ENCODE peak calls at places on chromosomes 13 and 19, in four cellular contexts. E is GM12878, D is K562, P is HepG2. C is an unnamed sample.

GRCh38 chr19:41999071-41999877 is 5.2 kb upstream of the ATP1A3 start:
- DNase-seq in E (no peak), D (no peak), P (no peak), C (peak)

GRCh38 chr19:15576526-15577156 is 38.4 kb upstream of the CYP4F8 start:
- DNase-seq in E (no peak), D (no peak), P (no peak), C (no peak)

GRCh38 chr13:111867657-111868056 is 199.3 kb upstream of the SOX1 start:
- DNase-seq in E (no peak), D (no peak), P (no peak), C (no peak)

GRCh38 chr13:64488731-64489130 is 2741.4 kb downstream of the PCDH9 start:
- DNase-seq in E (no peak), D (no peak), P (no peak), C (no peak)

GRCh38 chr13:113926301-113926761 is 47.5 kb downstream of the C13orf46 start:
- DNase-seq in E (no peak), D (no peak), P (no peak), C (peak)

GRCh38 chr13:45331981-45332830 is 8.8 kb downstream of the TPT1 start:
- DNase-seq in E (no peak), D (no peak), P (peak), C (no peak)

GRCh38 chr19:40165362-40165937 is 25.8 kb upstream of the MAP3K10 start:
- DNase-seq in E (no peak), D (peak), P (peak), C (peak)

GRCh38 chr13:101785858-101786257 is 333.4 kb downstream of the ITGBL1 start:
- DNase-seq in E (no peak), D (no peak), P (peak), C (peak)

GRCh38 chr13:38429916-38430315 is 80.3 kb downstream of the UFM1 start:
- DNase-seq in E (no peak), D (no peak), P (no peak), C (no peak)

GRCh38 chr19:54837542-54837941 is 12.7 kb upstream of the KIR3DL2 start:
- DNase-seq in E (no peak), D (no peak), P (no peak), C (no peak)

GRCh38 chr19:30881986-30882385 is 467.2 kb downstream of the TSHZ3 start:
- DNase-seq in E (no peak), D (no peak), P (no peak), C (no peak)

GRCh38 chr13:110352735-110353134 is 45.7 kb downstream of the COL4A2 start:
- DNase-seq in E (no peak), D (peak), P (no peak), C (peak)

GRCh38 chr19:3146677-3147100 is 10.9 kb downstream of the GNA15 start:
- DNase-seq in E (no peak), D (peak), P (peak), C (peak)

GRCh38 chr19:13718733-13719132 is 45.6 kb upstream of the MRI1 start:
- DNase-seq in E (no peak), D (no peak), P (no peak), C (peak)

GRCh38 chr19:7395360-7395781 is 46.6 kb downstream of the ARHGEF18 start:
- DNase-seq in E (no peak), D (no peak), P (no peak), C (no peak)

GRCh38 chr19:30063184-30064020 is 121.4 kb downstream of the URI1 start:
- DNase-seq in E (no peak), D (no peak), P (no peak), C (no peak)

GRCh38 chr19:13097331-13098258 is 5.1 kb downstream of the LYL1 start:
- DNase-seq in E (no peak), D (peak), P (no peak), C (no peak)

GRCh38 chr19:52297601-52298358 is 811 bp downstream of the ZNF480 start:
- DNase-seq in E (no peak), D (no peak), P (no peak), C (no peak)

GRCh38 chr13:97567510-97568243 is 133.7 kb downstream of the RAP2A start:
- DNase-seq in E (peak), D (no peak), P (peak), C (no peak)

GRCh38 chr19:11399667-11400066 is 15.6 kb upstream of the EPOR start:
- DNase-seq in E (no peak), D (peak), P (no peak), C (no peak)

GRCh38 chr19:45645631-45646344 is 6.6 kb upstream of the EML2 start:
- DNase-seq in E (peak), D (peak), P (peak), C (peak)

GRCh38 chr19:8184274-8184673 is 24.9 kb upstream of the CERS4 start:
- DNase-seq in E (no peak), D (no peak), P (no peak), C (no peak)

GRCh38 chr19:37348060-37348459 is 22.8 kb upstream of the ZNF527 start:
- DNase-seq in E (no peak), D (no peak), P (no peak), C (no peak)

GRCh38 chr13:74135306-74136088 is 1.3 kb upstream of the KLF12 start:
- DNase-seq in E (peak), D (peak), P (no peak), C (peak)

GRCh38 chr19:39167461-39168257 is 29.1 kb upstream of the NCCRP1 start:
- DNase-seq in E (no peak), D (no peak), P (no peak), C (peak)

GRCh38 chr13:111336666-111337065 is 16.2 kb downstream of the TEX29 start:
- DNase-seq in E (no peak), D (no peak), P (no peak), C (no peak)

GRCh38 chr19:23522431-23522830 is 127.2 kb upstream of the ZNF91 start:
- DNase-seq in E (no peak), D (no peak), P (no peak), C (no peak)

GRCh38 chr13:114283581-114283980 is 2.2 kb downstream of the UPF3A start:
- DNase-seq in E (no peak), D (peak), P (peak), C (no peak)

GRCh38 chr19:29311391-29311790 is 98.4 kb upstream of the UQCRFS1 start:
- DNase-seq in E (no peak), D (no peak), P (no peak), C (peak)

GRCh38 chr19:18300930-18301717 is 19.7 kb upstream of the JUND start:
- DNase-seq in E (no peak), D (peak), P (no peak), C (no peak)

GRCh38 chr19:34963531-34964406 is at the start of gene ZNF792:
- DNase-seq in E (no peak), D (peak), P (peak), C (peak)

GRCh38 chr19:9705836-9706235 is 30.9 kb upstream of the ZNF562 start:
- DNase-seq in E (no peak), D (no peak), P (no peak), C (no peak)

GRCh38 chr19:35663981-35664380 is 2.3 kb upstream of the UPK1A start:
- DNase-seq in E (no peak), D (no peak), P (no peak), C (no peak)

GRCh38 chr13:31943591-31943990 is 88.0 kb upstream of the FRY start:
- DNase-seq in E (no peak), D (no peak), P (no peak), C (no peak)

GRCh38 chr13:73449258-73449657 is 390.5 kb downstream of the KLF5 start:
- DNase-seq in E (no peak), D (no peak), P (no peak), C (no peak)

GRCh38 chr13:46575321-46575721 is 22.4 kb downstream of the LRCH1 start:
- DNase-seq in E (peak), D (no peak), P (no peak), C (no peak)

GRCh38 chr19:10189631-10190425 is 4.9 kb downstream of the DNMT1 start:
- DNase-seq in E (no peak), D (no peak), P (no peak), C (no peak)

GRCh38 chr19:45066921-45067661 is 9.2 kb downstream of the ZNF296 start:
- DNase-seq in E (no peak), D (no peak), P (no peak), C (no peak)

GRCh38 chr19:13060233-13060963 is 42.3 kb downstream of the LYL1 start:
- DNase-seq in E (no peak), D (no peak), P (peak), C (no peak)

GRCh38 chr19:5128251-5128931 is 159.5 kb downstream of the KDM4B start:
- DNase-seq in E (no peak), D (peak), P (no peak), C (no peak)
- TF ChIP-seq TCF7 in E (no peak), D (no peak), P (no peak), C (no peak)

GRCh38 chr13:30143671-30144400 is 163.5 kb downstream of the KATNAL1 start:
- DNase-seq in E (no peak), D (no peak), P (no peak), C (no peak)

GRCh38 chr13:30142502-30143211 is 164.7 kb downstream of the KATNAL1 start:
- DNase-seq in E (no peak), D (no peak), P (peak), C (no peak)

GRCh38 chr13:30138511-30138910 is 168.8 kb downstream of the KATNAL1 start:
- DNase-seq in E (no peak), D (no peak), P (no peak), C (no peak)

GRCh38 chr13:30140973-30141372 is 166.4 kb downstream of the KATNAL1 start:
- DNase-seq in E (no peak), D (no peak), P (no peak), C (no peak)

GRCh38 chr13:30141773-30142501 is 165.4 kb downstream of the KATNAL1 start:
- DNase-seq in E (no peak), D (no peak), P (no peak), C (no peak)
- TF ChIP-seq TCF7 in E (no peak), D (no peak), P (no peak), C (no peak)

DNA sequence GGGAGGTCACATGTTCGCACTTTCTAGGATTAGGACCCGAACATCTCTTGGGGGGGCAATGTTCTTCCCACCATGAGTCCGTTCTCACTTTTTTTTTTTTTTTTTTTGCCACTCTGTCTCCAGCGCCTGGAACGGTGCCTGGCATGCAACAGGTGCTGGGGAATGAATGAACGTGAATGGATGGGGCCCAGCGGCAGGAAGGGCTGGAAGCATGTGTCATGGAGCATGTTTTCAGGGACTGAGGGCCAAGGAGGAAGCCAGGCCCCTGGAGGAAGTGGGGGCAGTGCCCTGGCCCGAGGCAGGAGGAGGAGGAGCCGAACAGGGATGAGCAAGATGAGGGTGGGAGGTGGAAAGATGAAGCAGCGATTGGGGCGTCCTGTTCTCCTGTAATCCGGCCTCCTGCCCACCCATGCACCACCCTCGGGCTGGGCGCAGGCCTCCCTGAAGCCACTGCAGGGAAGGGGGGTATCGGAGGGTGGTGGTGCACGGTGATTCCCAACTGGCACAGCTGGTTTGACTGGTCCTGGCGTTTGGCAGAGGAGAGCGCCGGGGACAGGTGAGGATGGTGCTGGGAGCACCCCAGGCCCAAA is 8.8 kb upstream of the SULT2B1 start:
- DNase-seq in E (no peak), D (no peak), P (no peak), C (no peak)
- TF ChIP-seq TCF7 in E (no peak), D (no peak), P (no peak), C (no peak)

GRCh38 chr13:51697855-51698254 is 106.1 kb downstream of the DHRS12 start:
- DNase-seq in E (no peak), D (no peak), P (no peak), C (no peak)
- TF ChIP-seq TCF7 in E (no peak), D (no peak), P (no peak), C (no peak)

GRCh38 chr19:47075941-47076340 is 27.5 kb upstream of the TMEM160 start:
- DNase-seq in E (no peak), D (no peak), P (no peak), C (no peak)

GRCh38 chr19:47074621-47075020 is 26.2 kb upstream of the TMEM160 start:
- DNase-seq in E (no peak), D (no peak), P (no peak), C (no peak)

GRCh38 chr19:47073574-47073973 is 25.1 kb upstream of the TMEM160 start:
- DNase-seq in E (no peak), D (no peak), P (no peak), C (no peak)

GRCh38 chr19:47072323-47072722 is 23.9 kb upstream of the TMEM160 start:
- DNase-seq in E (no peak), D (no peak), P (no peak), C (no peak)

DNA sequence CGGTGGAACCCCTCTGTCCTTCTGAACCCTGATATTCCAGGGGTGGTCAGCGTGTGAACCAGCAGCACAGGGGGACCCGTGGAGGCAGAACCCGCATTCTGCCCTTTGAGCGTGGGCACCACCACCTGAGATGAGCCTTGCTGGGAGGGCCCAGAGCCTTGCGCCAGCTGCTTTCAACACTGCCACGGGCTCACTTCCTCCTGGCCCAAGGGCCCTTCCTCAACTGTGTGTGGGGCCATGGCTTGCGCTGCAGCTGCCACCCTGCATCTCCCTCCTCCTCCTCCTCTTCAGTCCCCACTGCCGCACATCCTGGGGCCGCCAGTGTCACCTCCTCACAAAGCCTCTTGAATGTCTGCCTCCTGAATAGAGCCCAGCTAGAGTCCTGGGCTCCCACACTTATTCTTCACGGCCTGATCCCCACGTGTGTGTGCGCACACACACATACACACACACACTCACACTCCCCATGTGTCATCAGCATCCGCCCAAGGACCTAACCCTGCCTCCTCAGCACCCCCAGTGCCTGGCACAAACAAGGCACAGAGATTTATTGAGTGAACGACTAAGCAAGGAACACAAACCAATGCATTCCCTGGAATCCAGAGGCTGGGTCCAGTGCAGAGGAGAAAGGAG is 26.9 kb upstream of the TMEM160 start:
- DNase-seq in E (no peak), D (no peak), P (no peak), C (no peak)
- TF ChIP-seq TCF7 in E (no peak), D (no peak), P (no peak), C (no peak)

DNA sequence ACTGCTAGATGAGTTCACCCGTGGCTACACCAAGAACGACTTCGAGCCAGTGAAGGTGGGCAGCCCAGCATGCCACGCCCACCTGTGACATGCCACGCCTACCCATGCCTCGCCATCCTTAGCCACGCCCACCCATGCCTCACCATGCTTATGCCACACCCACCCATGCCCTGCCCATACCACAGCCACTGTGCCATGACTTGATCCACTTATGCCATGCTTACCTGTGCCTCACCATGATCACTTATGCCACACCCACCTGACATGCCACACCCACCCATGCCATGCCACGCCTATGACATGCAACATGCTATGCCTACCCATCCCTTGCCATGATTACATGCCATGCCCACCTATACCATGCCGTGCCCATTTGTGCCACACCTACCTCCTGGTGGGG is 12.9 kb upstream of the USE1 start:
- DNase-seq in E (no peak), D (no peak), P (no peak), C (no peak)
- TF ChIP-seq TCF7 in E (no peak), D (no peak), P (no peak), C (no peak)

GRCh38 chr13:77752512-77753069 is 55.1 kb downstream of the SLAIN1 start:
- DNase-seq in E (no peak), D (no peak), P (no peak), C (no peak)
- TF ChIP-seq TCF7 in E (no peak), D (no peak), P (no peak), C (no peak)

DNA sequence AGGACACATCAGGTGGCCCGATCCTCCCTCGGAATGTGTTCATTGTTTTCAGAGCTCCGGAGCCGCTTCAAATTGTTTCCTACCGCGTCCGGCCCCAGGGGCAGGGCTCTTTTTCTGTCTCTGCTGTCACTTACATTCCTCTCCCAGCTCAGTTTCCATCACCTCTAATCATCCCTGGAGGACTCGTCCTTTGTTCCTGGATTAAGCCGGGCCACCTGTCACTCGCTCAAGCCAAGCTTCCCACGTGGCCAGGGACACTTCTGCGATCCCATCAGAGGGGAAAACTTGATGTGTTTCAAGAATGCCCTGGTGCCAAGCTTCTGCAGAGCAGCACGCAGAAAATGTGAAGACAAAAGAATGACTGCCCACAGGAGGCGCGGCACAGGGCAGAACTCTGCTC is 13.5 kb downstream of the IL17D start:
- DNase-seq in E (no peak), D (no peak), P (no peak), C (no peak)
- TF ChIP-seq TCF7 in E (no peak), D (no peak), P (no peak), C (no peak)

GRCh38 chr19:1284979-1285736 is 515 bp upstream of the EFNA2 start:
- DNase-seq in E (no peak), D (no peak), P (no peak), C (peak)
- TF ChIP-seq TCF7 in E (no peak), D (no peak), P (no peak), C (no peak)

GRCh38 chr13:43883636-43884035 is 3.9 kb downstream of the LACC1 start:
- DNase-seq in E (no peak), D (no peak), P (no peak), C (no peak)
- TF ChIP-seq TCF7 in E (no peak), D (no peak), P (no peak), C (no peak)

C was measured in WTC11.